ENCODE peak calls at places on chromosomes 6 and 20, in five cellular contexts. U is body of pancreas, X is heart right ventricle, L is BE2C, V is tibial nerve. D is an unnamed sample.

GRCh38 chr6:159466934-159467333 is 226.1 kb downstream of the SOD2 start:
- DNase-seq in U (no peak), X (no peak), L (no peak), V (no peak), D (no peak)

GRCh38 chr6:35427851-35428321 is 24.3 kb upstream of the FANCE start:
- DNase-seq in U (no peak), X (no peak), L (no peak), V (no peak), D (no peak)

GRCh38 chr20:38216736-38217595 is 43.6 kb downstream of the KIAA1755 start:
- DNase-seq in U (no peak), X (no peak), L (no peak), V (no peak), D (no peak)

GRCh38 chr20:32206383-32207210 is 946 bp downstream of the PLAGL2 start:
- DNase-seq in U (no peak), X (no peak), L (no peak), V (no peak), D (no peak)

GRCh38 chr20:45833883-45834796 is 541 bp downstream of the SNX21 start:
- DNase-seq in U (peak; percentile 62), X (peak; percentile 80), L (peak; percentile 63), V (peak; percentile 61), D (peak; percentile 65)

GRCh38 chr20:46021361-46022359 is 7.4 kb upstream of the SLC12A5 start:
- DNase-seq in U (no peak), X (no peak), L (peak; percentile 97), V (no peak), D (peak; percentile 84)

GRCh38 chr6:37943436-37944058 is 124.0 kb downstream of the ZFAND3 start:
- DNase-seq in U (no peak), X (no peak), L (no peak), V (no peak), D (no peak)

GRCh38 chr6:71478834-71479541 is 190.4 kb downstream of the OGFRL1 start:
- DNase-seq in U (no peak), X (no peak), L (no peak), V (no peak), D (peak; percentile 90)

GRCh38 chr6:13116155-13116554 is 212.2 kb downstream of the TBC1D7 start:
- DNase-seq in U (no peak), X (no peak), L (no peak), V (no peak), D (no peak)

GRCh38 chr6:111322145-111322544 is 160.9 kb downstream of the REV3L start:
- DNase-seq in U (no peak), X (no peak), L (no peak), V (no peak), D (no peak)
- H3K36me3 ChIP-seq in U (peaks cover 3% of the 10 kb centered on the region), X (peaks cover 21% of the 10 kb centered on the region), L (peaks cover 35% of the 10 kb centered on the region), V (no peaks in the 10 kb centered on the region), D (no peaks in the 10 kb centered on the region)

GRCh38 chr20:3914446-3914845 is 25.3 kb downstream of the PANK2 start:
- DNase-seq in U (no peak), X (no peak), L (no peak), V (no peak), D (no peak)

GRCh38 chr20:3908667-3909066 is 19.5 kb downstream of the PANK2 start:
- DNase-seq in U (no peak), X (peak; percentile 50), L (peak; percentile 57), V (no peak), D (no peak)

GRCh38 chr20:3909952-3910366 is 20.8 kb downstream of the PANK2 start:
- DNase-seq in U (no peak), X (no peak), L (no peak), V (no peak), D (no peak)

GRCh38 chr20:3911956-3912355 is 22.8 kb downstream of the PANK2 start:
- DNase-seq in U (no peak), X (no peak), L (no peak), V (no peak), D (no peak)

GRCh38 chr20:3910868-3911267 is 21.7 kb downstream of the PANK2 start:
- DNase-seq in U (no peak), X (no peak), L (no peak), V (no peak), D (no peak)
- H3K36me3 ChIP-seq in U (peaks cover 3% of the 10 kb centered on the region), X (peaks cover 12% of the 10 kb centered on the region), L (peaks cover 76% of the 10 kb centered on the region), V (peaks cover 2% of the 10 kb centered on the region), D (peaks cover 82% of the 10 kb centered on the region)

DNA sequence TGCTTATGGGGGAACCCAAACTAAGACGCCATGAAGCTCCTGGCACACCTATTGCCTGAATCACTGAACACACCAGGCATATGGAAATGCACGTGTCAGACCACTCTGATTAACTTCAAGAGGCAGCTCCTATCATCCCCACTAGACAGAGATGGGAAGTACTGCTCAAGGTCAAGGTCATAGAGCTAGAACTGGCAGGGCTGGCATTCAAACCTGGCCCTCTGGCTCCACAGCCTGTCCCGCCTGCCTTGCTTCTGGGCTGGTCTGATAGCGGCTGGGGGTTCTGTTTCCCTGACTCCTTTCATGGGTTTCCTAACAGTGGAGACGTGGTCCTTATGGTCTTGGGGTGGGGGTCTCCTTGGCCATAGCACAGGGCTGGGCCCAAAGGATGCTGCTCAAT is 22.6 kb upstream of the DSN1 start:
- DNase-seq in U (no peak), X (no peak), L (no peak), V (no peak), D (no peak)
- H3K36me3 ChIP-seq in U (no peaks in the 10 kb centered on the region), X (peaks cover 73% of the 10 kb centered on the region), L (peaks cover 86% of the 10 kb centered on the region), V (no peaks in the 10 kb centered on the region), D (peaks cover 69% of the 10 kb centered on the region)

DNA sequence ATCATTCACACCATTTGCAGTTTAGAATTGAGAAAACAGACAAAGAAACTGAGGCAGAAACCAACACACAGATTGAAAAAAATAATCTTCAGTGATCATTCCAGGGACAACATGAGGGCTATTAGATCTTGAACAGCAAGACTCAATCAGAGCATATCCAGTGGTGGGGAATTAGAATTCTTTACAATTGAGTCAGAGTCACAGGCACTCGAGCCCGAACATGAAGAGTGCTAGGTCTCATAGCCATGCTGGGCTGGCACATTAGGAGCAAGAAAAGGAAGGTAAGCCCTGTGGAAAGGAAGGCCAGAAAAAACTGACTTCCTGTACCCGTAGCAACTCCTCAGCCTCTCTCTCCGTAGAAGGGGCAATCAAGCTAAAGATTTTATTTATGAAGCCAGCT is 419.9 kb downstream of the HAO1 start:
- DNase-seq in U (no peak), X (no peak), L (no peak), V (no peak), D (no peak)
- H3K36me3 ChIP-seq in U (no peaks in the 10 kb centered on the region), X (no peaks in the 10 kb centered on the region), L (no peaks in the 10 kb centered on the region), V (no peaks in the 10 kb centered on the region), D (no peaks in the 10 kb centered on the region)

GRCh38 chr20:4811257-4811656 is 89.5 kb downstream of the PRND start:
- DNase-seq in U (no peak), X (no peak), L (no peak), V (no peak), D (no peak)

GRCh38 chr20:4808872-4809271 is 87.2 kb downstream of the PRND start:
- DNase-seq in U (no peak), X (no peak), L (no peak), V (no peak), D (no peak)

GRCh38 chr20:4811661-4812181 is 90.0 kb downstream of the PRND start:
- DNase-seq in U (peak; percentile 77), X (peak; percentile 44), L (no peak), V (peak; percentile 65), D (no peak)

GRCh38 chr20:4810446-4811019 is 88.8 kb downstream of the PRND start:
- DNase-seq in U (no peak), X (no peak), L (no peak), V (no peak), D (no peak)

GRCh38 chr20:4809707-4810106 is 88.0 kb downstream of the PRND start:
- DNase-seq in U (no peak), X (no peak), L (no peak), V (no peak), D (no peak)
- H3K36me3 ChIP-seq in U (no peaks in the 10 kb centered on the region), X (no peaks in the 10 kb centered on the region), L (no peaks in the 10 kb centered on the region), V (no peaks in the 10 kb centered on the region), D (no peaks in the 10 kb centered on the region)

D was measured in A673.